ENCODE peak calls at places on chromosomes 1 and 21, in six cellular contexts. One of them, this sample, is unnamed.

GRCh38 chr1:167720965-167721616 is 691 bp upstream of the MPZL1 start:
- DNase-seq in lower lobe of right lung: peak
- DNase-seq in HS-5: peak
- DNase-seq in NCI-H345: peak
- DNase-seq in AG08396: peak
- DNase-seq in stimulated activated CD4-positive, alpha-beta T cell treated with anti-CD3 and anti-CD28 coated beads, Interleukin-4, amount 100 ng/mL, for 48 hours: no peak
- DNase-seq in this sample: no peak

GRCh38 chr1:186099362-186100064 is 275.5 kb downstream of the TPR start:
- DNase-seq in lower lobe of right lung: no peak
- DNase-seq in HS-5: no peak
- DNase-seq in NCI-H345: no peak
- DNase-seq in AG08396: no peak
- DNase-seq in stimulated activated CD4-positive, alpha-beta T cell treated with anti-CD3 and anti-CD28 coated beads, Interleukin-4, amount 100 ng/mL, for 48 hours: no peak
- DNase-seq in this sample: no peak

GRCh38 chr1:152086785-152087184 is 2.1 kb downstream of the TCHHL1 start:
- DNase-seq in lower lobe of right lung: no peak
- DNase-seq in HS-5: no peak
- DNase-seq in NCI-H345: no peak
- DNase-seq in AG08396: no peak
- DNase-seq in stimulated activated CD4-positive, alpha-beta T cell treated with anti-CD3 and anti-CD28 coated beads, Interleukin-4, amount 100 ng/mL, for 48 hours: no peak
- DNase-seq in this sample: no peak

GRCh38 chr21:42850866-42851391 is 28.4 kb downstream of the WDR4 start:
- DNase-seq in lower lobe of right lung: no peak
- DNase-seq in HS-5: no peak
- DNase-seq in NCI-H345: no peak
- DNase-seq in AG08396: no peak
- DNase-seq in stimulated activated CD4-positive, alpha-beta T cell treated with anti-CD3 and anti-CD28 coated beads, Interleukin-4, amount 100 ng/mL, for 48 hours: no peak
- DNase-seq in this sample: peak

GRCh38 chr1:54290443-54291184 is 90.6 kb downstream of the MRPL37 start:
- DNase-seq in lower lobe of right lung: no peak
- DNase-seq in HS-5: no peak
- DNase-seq in NCI-H345: no peak
- DNase-seq in AG08396: no peak
- DNase-seq in stimulated activated CD4-positive, alpha-beta T cell treated with anti-CD3 and anti-CD28 coated beads, Interleukin-4, amount 100 ng/mL, for 48 hours: no peak
- DNase-seq in this sample: peak

GRCh38 chr1:158101944-158102343 is 78.8 kb upstream of the CD1D start:
- DNase-seq in lower lobe of right lung: no peak
- DNase-seq in HS-5: peak
- DNase-seq in NCI-H345: no peak
- DNase-seq in AG08396: peak
- DNase-seq in stimulated activated CD4-positive, alpha-beta T cell treated with anti-CD3 and anti-CD28 coated beads, Interleukin-4, amount 100 ng/mL, for 48 hours: no peak
- DNase-seq in this sample: no peak

GRCh38 chr1:18885311-18886002 is 16.9 kb downstream of the ALDH4A1 start:
- DNase-seq in lower lobe of right lung: no peak
- DNase-seq in HS-5: no peak
- DNase-seq in NCI-H345: no peak
- DNase-seq in AG08396: no peak
- DNase-seq in stimulated activated CD4-positive, alpha-beta T cell treated with anti-CD3 and anti-CD28 coated beads, Interleukin-4, amount 100 ng/mL, for 48 hours: no peak
- DNase-seq in this sample: no peak

GRCh38 chr1:202600432-202601041 is 109.7 kb downstream of the SYT2 start:
- DNase-seq in lower lobe of right lung: no peak
- DNase-seq in HS-5: no peak
- DNase-seq in NCI-H345: no peak
- DNase-seq in AG08396: no peak
- DNase-seq in stimulated activated CD4-positive, alpha-beta T cell treated with anti-CD3 and anti-CD28 coated beads, Interleukin-4, amount 100 ng/mL, for 48 hours: no peak
- DNase-seq in this sample: no peak

GRCh38 chr1:182784556-182785171 is 4.9 kb upstream of the NPL start:
- DNase-seq in lower lobe of right lung: no peak
- DNase-seq in HS-5: peak
- DNase-seq in NCI-H345: peak
- DNase-seq in AG08396: peak
- DNase-seq in stimulated activated CD4-positive, alpha-beta T cell treated with anti-CD3 and anti-CD28 coated beads, Interleukin-4, amount 100 ng/mL, for 48 hours: no peak
- DNase-seq in this sample: no peak

GRCh38 chr1:15328245-15328784 is 81.3 kb downstream of the FHAD1 start:
- DNase-seq in lower lobe of right lung: peak
- DNase-seq in HS-5: no peak
- DNase-seq in NCI-H345: no peak
- DNase-seq in AG08396: no peak
- DNase-seq in stimulated activated CD4-positive, alpha-beta T cell treated with anti-CD3 and anti-CD28 coated beads, Interleukin-4, amount 100 ng/mL, for 48 hours: no peak
- DNase-seq in this sample: no peak

GRCh38 chr1:111778066-111778465 is 22.4 kb downstream of the DDX20 start:
- DNase-seq in lower lobe of right lung: no peak
- DNase-seq in HS-5: no peak
- DNase-seq in NCI-H345: no peak
- DNase-seq in AG08396: no peak
- DNase-seq in stimulated activated CD4-positive, alpha-beta T cell treated with anti-CD3 and anti-CD28 coated beads, Interleukin-4, amount 100 ng/mL, for 48 hours: no peak
- DNase-seq in this sample: no peak

GRCh38 chr1:64755356-64755755 is 10.5 kb downstream of the RAVER2 start:
- DNase-seq in lower lobe of right lung: no peak
- DNase-seq in HS-5: no peak
- DNase-seq in NCI-H345: no peak
- DNase-seq in AG08396: no peak
- DNase-seq in stimulated activated CD4-positive, alpha-beta T cell treated with anti-CD3 and anti-CD28 coated beads, Interleukin-4, amount 100 ng/mL, for 48 hours: no peak
- DNase-seq in this sample: no peak

GRCh38 chr1:204255225-204255624 is 41.4 kb upstream of the GOLT1A start:
- DNase-seq in lower lobe of right lung: no peak
- DNase-seq in HS-5: no peak
- DNase-seq in NCI-H345: peak
- DNase-seq in AG08396: no peak
- DNase-seq in stimulated activated CD4-positive, alpha-beta T cell treated with anti-CD3 and anti-CD28 coated beads, Interleukin-4, amount 100 ng/mL, for 48 hours: no peak
- DNase-seq in this sample: no peak

GRCh38 chr1:207818971-207819451 is 67.2 kb downstream of the CD46 start:
- DNase-seq in lower lobe of right lung: no peak
- DNase-seq in HS-5: no peak
- DNase-seq in NCI-H345: no peak
- DNase-seq in AG08396: peak
- DNase-seq in stimulated activated CD4-positive, alpha-beta T cell treated with anti-CD3 and anti-CD28 coated beads, Interleukin-4, amount 100 ng/mL, for 48 hours: no peak
- DNase-seq in this sample: no peak

GRCh38 chr1:114550336-114550735 is 31.1 kb downstream of the BCAS2 start:
- DNase-seq in lower lobe of right lung: no peak
- DNase-seq in HS-5: no peak
- DNase-seq in NCI-H345: no peak
- DNase-seq in AG08396: no peak
- DNase-seq in stimulated activated CD4-positive, alpha-beta T cell treated with anti-CD3 and anti-CD28 coated beads, Interleukin-4, amount 100 ng/mL, for 48 hours: no peak
- DNase-seq in this sample: no peak

GRCh38 chr1:166017395-166017794 is 149.4 kb downstream of the FAM78B start:
- DNase-seq in lower lobe of right lung: no peak
- DNase-seq in HS-5: no peak
- DNase-seq in NCI-H345: no peak
- DNase-seq in AG08396: no peak
- DNase-seq in stimulated activated CD4-positive, alpha-beta T cell treated with anti-CD3 and anti-CD28 coated beads, Interleukin-4, amount 100 ng/mL, for 48 hours: no peak
- DNase-seq in this sample: no peak

GRCh38 chr1:82646336-82646735 is 845.6 kb downstream of the ADGRL2 start:
- DNase-seq in lower lobe of right lung: no peak
- DNase-seq in HS-5: no peak
- DNase-seq in NCI-H345: no peak
- DNase-seq in AG08396: no peak
- DNase-seq in stimulated activated CD4-positive, alpha-beta T cell treated with anti-CD3 and anti-CD28 coated beads, Interleukin-4, amount 100 ng/mL, for 48 hours: no peak
- DNase-seq in this sample: no peak

GRCh38 chr1:74423476-74423875 is 88.9 kb downstream of the LRRC53 start:
- DNase-seq in lower lobe of right lung: no peak
- DNase-seq in HS-5: no peak
- DNase-seq in NCI-H345: no peak
- DNase-seq in AG08396: no peak
- DNase-seq in stimulated activated CD4-positive, alpha-beta T cell treated with anti-CD3 and anti-CD28 coated beads, Interleukin-4, amount 100 ng/mL, for 48 hours: no peak
- DNase-seq in this sample: no peak

GRCh38 chr1:29852248-29852647 is 615.9 kb downstream of the PTPRU start:
- DNase-seq in lower lobe of right lung: no peak
- DNase-seq in HS-5: no peak
- DNase-seq in NCI-H345: no peak
- DNase-seq in AG08396: no peak
- DNase-seq in stimulated activated CD4-positive, alpha-beta T cell treated with anti-CD3 and anti-CD28 coated beads, Interleukin-4, amount 100 ng/mL, for 48 hours: no peak
- DNase-seq in this sample: no peak

GRCh38 chr1:87928623-87929022 is 599.9 kb downstream of the LMO4 start:
- DNase-seq in lower lobe of right lung: no peak
- DNase-seq in HS-5: no peak
- DNase-seq in NCI-H345: no peak
- DNase-seq in AG08396: no peak
- DNase-seq in stimulated activated CD4-positive, alpha-beta T cell treated with anti-CD3 and anti-CD28 coated beads, Interleukin-4, amount 100 ng/mL, for 48 hours: no peak
- DNase-seq in this sample: no peak

GRCh38 chr1:21124846-21125245 is 51.9 kb downstream of the EIF4G3 start:
- DNase-seq in lower lobe of right lung: no peak
- DNase-seq in HS-5: peak
- DNase-seq in NCI-H345: no peak
- DNase-seq in AG08396: peak
- DNase-seq in stimulated activated CD4-positive, alpha-beta T cell treated with anti-CD3 and anti-CD28 coated beads, Interleukin-4, amount 100 ng/mL, for 48 hours: no peak
- DNase-seq in this sample: no peak

GRCh38 chr1:63746129-63746864 is 27.5 kb upstream of the ROR1 start:
- DNase-seq in lower lobe of right lung: no peak
- DNase-seq in HS-5: no peak
- DNase-seq in NCI-H345: no peak
- DNase-seq in AG08396: no peak
- DNase-seq in stimulated activated CD4-positive, alpha-beta T cell treated with anti-CD3 and anti-CD28 coated beads, Interleukin-4, amount 100 ng/mL, for 48 hours: peak
- DNase-seq in this sample: peak

GRCh38 chr1:110218739-110219138 is 8.6 kb downstream of the KCNC4 start:
- DNase-seq in lower lobe of right lung: no peak
- DNase-seq in HS-5: no peak
- DNase-seq in NCI-H345: no peak
- DNase-seq in AG08396: no peak
- DNase-seq in stimulated activated CD4-positive, alpha-beta T cell treated with anti-CD3 and anti-CD28 coated beads, Interleukin-4, amount 100 ng/mL, for 48 hours: no peak
- DNase-seq in this sample: no peak

GRCh38 chr1:223474804-223475203 is 81.6 kb downstream of the CCDC185 start:
- DNase-seq in lower lobe of right lung: no peak
- DNase-seq in HS-5: no peak
- DNase-seq in NCI-H345: no peak
- DNase-seq in AG08396: no peak
- DNase-seq in stimulated activated CD4-positive, alpha-beta T cell treated with anti-CD3 and anti-CD28 coated beads, Interleukin-4, amount 100 ng/mL, for 48 hours: no peak
- DNase-seq in this sample: no peak

GRCh38 chr21:30257773-30258172 is 25.0 kb downstream of the KRTAP24-1 start:
- DNase-seq in lower lobe of right lung: no peak
- DNase-seq in HS-5: no peak
- DNase-seq in NCI-H345: no peak
- DNase-seq in AG08396: no peak
- DNase-seq in stimulated activated CD4-positive, alpha-beta T cell treated with anti-CD3 and anti-CD28 coated beads, Interleukin-4, amount 100 ng/mL, for 48 hours: no peak
- DNase-seq in this sample: no peak

GRCh38 chr1:18998016-18998724 is 41.7 kb upstream of the IFFO2 start:
- DNase-seq in lower lobe of right lung: no peak
- DNase-seq in HS-5: no peak
- DNase-seq in NCI-H345: no peak
- DNase-seq in AG08396: no peak
- DNase-seq in stimulated activated CD4-positive, alpha-beta T cell treated with anti-CD3 and anti-CD28 coated beads, Interleukin-4, amount 100 ng/mL, for 48 hours: no peak
- DNase-seq in this sample: no peak

GRCh38 chr1:186950547-186950946 is 121.8 kb downstream of the PLA2G4A start:
- DNase-seq in lower lobe of right lung: no peak
- DNase-seq in HS-5: peak
- DNase-seq in NCI-H345: no peak
- DNase-seq in AG08396: no peak
- DNase-seq in stimulated activated CD4-positive, alpha-beta T cell treated with anti-CD3 and anti-CD28 coated beads, Interleukin-4, amount 100 ng/mL, for 48 hours: no peak
- DNase-seq in this sample: no peak